ENCODE peak calls at places on chromosomes 6 and 20, in nine cellular contexts. R is epithelial cell of esophagus; L is AG04450; J is central memory CD4-positive, alpha-beta T cell; T is foreskin keratinocyte; V is ureter; I is COR-L47; Q is kidney epithelial cell; W is HFF-Myc. C is an unnamed sample.

GRCh38 chr6:69337301-69337700 is 459.5 kb downstream of the LMBRD1 start:
- DNase-seq in R (no peak), I (no peak), V (no peak), T (no peak), J (no peak), Q (no peak), L (no peak), W (no peak), C (no peak)

GRCh38 chr6:50198245-50198644 is 148.5 kb upstream of the DEFB112 start:
- DNase-seq in J (no peak), T (no peak), V (no peak), I (no peak), W (no peak), R (no peak), L (no peak), Q (no peak), C (no peak)

GRCh38 chr6:149190228-149190831 is 127.2 kb upstream of the TAB2 start:
- DNase-seq in I (no peak), T (peak), R (peak), L (no peak), Q (no peak), W (no peak), J (peak), V (peak), C (peak)

GRCh38 chr6:82906489-82906888 is 159.2 kb downstream of the UBE3D start:
- DNase-seq in J (no peak), R (no peak), Q (no peak), V (no peak), L (peak), W (no peak), I (no peak), T (no peak), C (no peak)

GRCh38 chr6:112802154-112802553 is 455.0 kb downstream of the RFPL4B start:
- DNase-seq in W (peak), J (no peak), R (peak), Q (peak), T (peak), L (peak), I (no peak), V (no peak), C (no peak)

GRCh38 chr6:40258531-40258930 is 324.3 kb upstream of the MOCS1 start:
- DNase-seq in R (no peak), I (peak), Q (no peak), T (no peak), L (no peak), W (no peak), J (no peak), V (no peak), C (no peak)

GRCh38 chr6:78942451-78942850 is 75.1 kb downstream of the IRAK1BP1 start:
- DNase-seq in V (no peak), Q (no peak), I (no peak), W (no peak), T (peak), J (no peak), R (peak), L (no peak), C (no peak)

GRCh38 chr6:157258878-157259277 is 64.4 kb downstream of the TMEM242 start:
- DNase-seq in I (no peak), W (no peak), R (no peak), J (peak), T (no peak), Q (no peak), V (no peak), L (no peak), C (peak)

GRCh38 chr6:12228447-12229146 is 61.6 kb upstream of the EDN1 start:
- DNase-seq in W (no peak), L (no peak), V (no peak), T (peak), R (peak), J (no peak), I (no peak), Q (no peak), C (no peak)

GRCh38 chr6:158279615-158280014 is 32.6 kb upstream of the TULP4 start:
- DNase-seq in J (no peak), Q (no peak), T (no peak), L (no peak), V (no peak), R (no peak), I (no peak), W (no peak), C (no peak)

GRCh38 chr6:148221580-148221979 is 121.1 kb upstream of the SASH1 start:
- DNase-seq in Q (no peak), W (no peak), V (no peak), J (no peak), R (peak), T (no peak), I (no peak), L (no peak), C (no peak)

GRCh38 chr20:46905364-46906125 is 10.9 kb downstream of the EYA2 start:
- DNase-seq in T (no peak), Q (no peak), V (no peak), J (no peak), R (no peak), L (no peak), I (no peak), W (no peak), C (no peak)

GRCh38 chr20:21554985-21555384 is 41.1 kb upstream of the NKX2-2 start:
- DNase-seq in V (no peak), T (no peak), Q (no peak), L (no peak), I (peak), J (no peak), R (no peak), W (no peak), C (no peak)

GRCh38 chr20:33679758-33680485 is 5.7 kb upstream of the NECAB3 start:
- DNase-seq in L (no peak), I (no peak), T (no peak), Q (no peak), J (peak), W (no peak), V (no peak), R (no peak), C (peak)

GRCh38 chr6:119132211-119133004 is 53.9 kb upstream of the FAM184A start:
- DNase-seq in J (no peak), R (no peak), I (no peak), W (no peak), V (no peak), Q (no peak), T (no peak), L (no peak), C (no peak)

GRCh38 chr6:17352302-17352701 is 41.1 kb upstream of the CAP2 start:
- DNase-seq in V (no peak), I (no peak), J (no peak), W (no peak), T (no peak), Q (no peak), R (peak), L (no peak), C (no peak)

GRCh38 chr6:125843593-125843992 is 52.8 kb downstream of the NCOA7 start:
- DNase-seq in W (no peak), T (no peak), R (no peak), J (no peak), V (no peak), I (no peak), L (no peak), Q (no peak), C (no peak)

GRCh38 chr20:45336530-45337366 is 11.5 kb downstream of the SDC4 start:
- DNase-seq in J (no peak), L (peak), I (no peak), Q (peak), V (no peak), W (peak), T (peak), R (peak), C (no peak)

GRCh38 chr20:29687438-29687837 is 1570.0 kb upstream of the DEFB115 start:
- DNase-seq in L (no peak), T (no peak), V (no peak), J (no peak), Q (no peak), I (no peak), R (no peak), W (no peak), C (no peak)

GRCh38 chr20:41170386-41171105 is 33.2 kb downstream of the PLCG1 start:
- DNase-seq in V (peak), J (no peak), I (no peak), T (no peak), W (no peak), Q (no peak), R (no peak), L (no peak), C (peak)

GRCh38 chr6:153129873-153130514 is 1.1 kb downstream of the RGS17 start:
- DNase-seq in J (no peak), W (no peak), Q (no peak), T (no peak), L (no peak), I (no peak), R (peak), V (no peak), C (peak)

GRCh38 chr20:36472656-36473071 is 68.7 kb upstream of the MYL9 start:
- DNase-seq in I (peak), W (no peak), Q (no peak), V (peak), J (peak), T (no peak), L (no peak), R (peak), C (peak)

GRCh38 chr20:36267605-36268500 is 31.6 kb downstream of the AAR2 start:
- DNase-seq in T (no peak), R (no peak), I (no peak), L (no peak), V (no peak), Q (no peak), W (no peak), J (no peak), C (no peak)

GRCh38 chr6:157763129-157763893 is 59.7 kb upstream of the SNX9 start:
- DNase-seq in L (no peak), T (peak), Q (peak), V (peak), I (peak), W (peak), R (peak), J (no peak), C (peak)

C was measured in activated CD4-positive, alpha-beta T cell treated with anti-CD3 and anti-CD28 coated beads for 36 hours.